ENCODE peak calls at places on chromosomes 6 and 20, in seven cellular contexts. One of them, this sample, is unnamed.

GRCh38 chr6:116145786-116146675 is 20.1 kb upstream of the COL10A1 start:
- DNase-seq in ovary: no peak
- DNase-seq in stimulated activated CD4-positive, alpha-beta T cell treated with anti-CD3 and anti-CD28 coated beads, Interleukin-1b, Interleukin-23, amount 100 ng/mL, for 1 hour: no peak
- DNase-seq in fibroblast of lung: no peak
- DNase-seq in activated CD8-positive, alpha-beta memory T cell treated with anti-CD3 and anti-CD28 coated beads for 24 hours: no peak
- DNase-seq in nucleus accumbens: no peak
- DNase-seq in HL-60: no peak
- DNase-seq in this sample: no peak

GRCh38 chr20:34941224-34941623 is 14.4 kb downstream of the GSS start:
- DNase-seq in HL-60: peak; percentile 55
- DNase-seq in nucleus accumbens: no peak
- DNase-seq in fibroblast of lung: no peak
- DNase-seq in ovary: no peak
- DNase-seq in activated CD8-positive, alpha-beta memory T cell treated with anti-CD3 and anti-CD28 coated beads for 24 hours: no peak
- DNase-seq in stimulated activated CD4-positive, alpha-beta T cell treated with anti-CD3 and anti-CD28 coated beads, Interleukin-1b, Interleukin-23, amount 100 ng/mL, for 1 hour: no peak
- DNase-seq in this sample: no peak

GRCh38 chr6:138235205-138235604 is 16.9 kb upstream of the PBOV1 start:
- DNase-seq in ovary: no peak
- DNase-seq in activated CD8-positive, alpha-beta memory T cell treated with anti-CD3 and anti-CD28 coated beads for 24 hours: no peak
- DNase-seq in stimulated activated CD4-positive, alpha-beta T cell treated with anti-CD3 and anti-CD28 coated beads, Interleukin-1b, Interleukin-23, amount 100 ng/mL, for 1 hour: no peak
- DNase-seq in fibroblast of lung: no peak
- DNase-seq in HL-60: no peak
- DNase-seq in nucleus accumbens: no peak
- DNase-seq in this sample: no peak

GRCh38 chr6:163806761-163807499 is 392.4 kb downstream of the QKI start:
- DNase-seq in nucleus accumbens: no peak
- DNase-seq in ovary: no peak
- DNase-seq in stimulated activated CD4-positive, alpha-beta T cell treated with anti-CD3 and anti-CD28 coated beads, Interleukin-1b, Interleukin-23, amount 100 ng/mL, for 1 hour: no peak
- DNase-seq in activated CD8-positive, alpha-beta memory T cell treated with anti-CD3 and anti-CD28 coated beads for 24 hours: no peak
- DNase-seq in fibroblast of lung: peak; percentile 40
- DNase-seq in HL-60: no peak
- DNase-seq in this sample: peak; percentile 5

GRCh38 chr6:165956874-165957273 is 210.8 kb downstream of the TBXT start:
- DNase-seq in HL-60: no peak
- DNase-seq in fibroblast of lung: no peak
- DNase-seq in nucleus accumbens: no peak
- DNase-seq in activated CD8-positive, alpha-beta memory T cell treated with anti-CD3 and anti-CD28 coated beads for 24 hours: no peak
- DNase-seq in ovary: no peak
- DNase-seq in stimulated activated CD4-positive, alpha-beta T cell treated with anti-CD3 and anti-CD28 coated beads, Interleukin-1b, Interleukin-23, amount 100 ng/mL, for 1 hour: no peak
- DNase-seq in this sample: no peak

GRCh38 chr6:142960098-142960497 is 15.1 kb upstream of the HIVEP2 start:
- DNase-seq in nucleus accumbens: no peak
- DNase-seq in stimulated activated CD4-positive, alpha-beta T cell treated with anti-CD3 and anti-CD28 coated beads, Interleukin-1b, Interleukin-23, amount 100 ng/mL, for 1 hour: no peak
- DNase-seq in activated CD8-positive, alpha-beta memory T cell treated with anti-CD3 and anti-CD28 coated beads for 24 hours: no peak
- DNase-seq in ovary: no peak
- DNase-seq in fibroblast of lung: no peak
- DNase-seq in HL-60: no peak
- DNase-seq in this sample: no peak

GRCh38 chr6:52115145-52115741 is 27.8 kb upstream of the PKHD1 start:
- DNase-seq in nucleus accumbens: no peak
- DNase-seq in activated CD8-positive, alpha-beta memory T cell treated with anti-CD3 and anti-CD28 coated beads for 24 hours: no peak
- DNase-seq in ovary: no peak
- DNase-seq in fibroblast of lung: no peak
- DNase-seq in HL-60: no peak
- DNase-seq in stimulated activated CD4-positive, alpha-beta T cell treated with anti-CD3 and anti-CD28 coated beads, Interleukin-1b, Interleukin-23, amount 100 ng/mL, for 1 hour: no peak
- DNase-seq in this sample: no peak

GRCh38 chr6:30657454-30657853 is 10.5 kb downstream of the C6orf136 start:
- DNase-seq in HL-60: no peak
- DNase-seq in ovary: no peak
- DNase-seq in stimulated activated CD4-positive, alpha-beta T cell treated with anti-CD3 and anti-CD28 coated beads, Interleukin-1b, Interleukin-23, amount 100 ng/mL, for 1 hour: no peak
- DNase-seq in fibroblast of lung: no peak
- DNase-seq in nucleus accumbens: no peak
- DNase-seq in activated CD8-positive, alpha-beta memory T cell treated with anti-CD3 and anti-CD28 coated beads for 24 hours: no peak
- DNase-seq in this sample: no peak

GRCh38 chr20:53124075-53124532 is 151.9 kb downstream of the TSHZ2 start:
- DNase-seq in activated CD8-positive, alpha-beta memory T cell treated with anti-CD3 and anti-CD28 coated beads for 24 hours: no peak
- DNase-seq in stimulated activated CD4-positive, alpha-beta T cell treated with anti-CD3 and anti-CD28 coated beads, Interleukin-1b, Interleukin-23, amount 100 ng/mL, for 1 hour: no peak
- DNase-seq in HL-60: no peak
- DNase-seq in nucleus accumbens: no peak
- DNase-seq in ovary: no peak
- DNase-seq in fibroblast of lung: no peak
- DNase-seq in this sample: peak; percentile 6

GRCh38 chr20:63365601-63366509 is 4.7 kb upstream of the CHRNA4 start:
- DNase-seq in activated CD8-positive, alpha-beta memory T cell treated with anti-CD3 and anti-CD28 coated beads for 24 hours: no peak
- DNase-seq in HL-60: no peak
- DNase-seq in ovary: no peak
- DNase-seq in nucleus accumbens: no peak
- DNase-seq in fibroblast of lung: no peak
- DNase-seq in stimulated activated CD4-positive, alpha-beta T cell treated with anti-CD3 and anti-CD28 coated beads, Interleukin-1b, Interleukin-23, amount 100 ng/mL, for 1 hour: no peak
- DNase-seq in this sample: no peak

GRCh38 chr6:7939864-7940228 is 29.3 kb upstream of the TXNDC5 start:
- DNase-seq in HL-60: peak; percentile 18
- DNase-seq in fibroblast of lung: no peak
- DNase-seq in ovary: no peak
- DNase-seq in activated CD8-positive, alpha-beta memory T cell treated with anti-CD3 and anti-CD28 coated beads for 24 hours: no peak
- DNase-seq in nucleus accumbens: no peak
- DNase-seq in stimulated activated CD4-positive, alpha-beta T cell treated with anti-CD3 and anti-CD28 coated beads, Interleukin-1b, Interleukin-23, amount 100 ng/mL, for 1 hour: no peak
- DNase-seq in this sample: no peak

GRCh38 chr6:15543262-15543917 is 119.4 kb downstream of the DTNBP1 start:
- DNase-seq in HL-60: peak; percentile 63
- DNase-seq in stimulated activated CD4-positive, alpha-beta T cell treated with anti-CD3 and anti-CD28 coated beads, Interleukin-1b, Interleukin-23, amount 100 ng/mL, for 1 hour: no peak
- DNase-seq in nucleus accumbens: no peak
- DNase-seq in fibroblast of lung: no peak
- DNase-seq in ovary: no peak
- DNase-seq in activated CD8-positive, alpha-beta memory T cell treated with anti-CD3 and anti-CD28 coated beads for 24 hours: no peak
- DNase-seq in this sample: no peak

GRCh38 chr20:17845701-17846475 is 122.7 kb downstream of the SNX5 start:
- DNase-seq in nucleus accumbens: no peak
- DNase-seq in ovary: no peak
- DNase-seq in activated CD8-positive, alpha-beta memory T cell treated with anti-CD3 and anti-CD28 coated beads for 24 hours: no peak
- DNase-seq in fibroblast of lung: peak; percentile 25
- DNase-seq in HL-60: no peak
- DNase-seq in stimulated activated CD4-positive, alpha-beta T cell treated with anti-CD3 and anti-CD28 coated beads, Interleukin-1b, Interleukin-23, amount 100 ng/mL, for 1 hour: no peak
- DNase-seq in this sample: no peak

GRCh38 chr20:58069207-58069606 is 159.2 kb downstream of the ANKRD60 start:
- DNase-seq in nucleus accumbens: no peak
- DNase-seq in ovary: no peak
- DNase-seq in stimulated activated CD4-positive, alpha-beta T cell treated with anti-CD3 and anti-CD28 coated beads, Interleukin-1b, Interleukin-23, amount 100 ng/mL, for 1 hour: no peak
- DNase-seq in fibroblast of lung: no peak
- DNase-seq in HL-60: no peak
- DNase-seq in activated CD8-positive, alpha-beta memory T cell treated with anti-CD3 and anti-CD28 coated beads for 24 hours: peak; percentile 42
- DNase-seq in this sample: no peak

GRCh38 chr6:168216741-168217140 is 102.8 kb downstream of the DACT2 start:
- DNase-seq in activated CD8-positive, alpha-beta memory T cell treated with anti-CD3 and anti-CD28 coated beads for 24 hours: no peak
- DNase-seq in fibroblast of lung: no peak
- DNase-seq in ovary: no peak
- DNase-seq in stimulated activated CD4-positive, alpha-beta T cell treated with anti-CD3 and anti-CD28 coated beads, Interleukin-1b, Interleukin-23, amount 100 ng/mL, for 1 hour: no peak
- DNase-seq in nucleus accumbens: no peak
- DNase-seq in HL-60: no peak
- DNase-seq in this sample: no peak

GRCh38 chr6:79699606-79700005 is 68.5 kb downstream of the SH3BGRL2 start:
- DNase-seq in activated CD8-positive, alpha-beta memory T cell treated with anti-CD3 and anti-CD28 coated beads for 24 hours: no peak
- DNase-seq in ovary: no peak
- DNase-seq in HL-60: no peak
- DNase-seq in stimulated activated CD4-positive, alpha-beta T cell treated with anti-CD3 and anti-CD28 coated beads, Interleukin-1b, Interleukin-23, amount 100 ng/mL, for 1 hour: no peak
- DNase-seq in fibroblast of lung: no peak
- DNase-seq in nucleus accumbens: no peak
- DNase-seq in this sample: no peak

GRCh38 chr6:116217069-116217468 is 36.8 kb downstream of the TSPYL4 start:
- DNase-seq in stimulated activated CD4-positive, alpha-beta T cell treated with anti-CD3 and anti-CD28 coated beads, Interleukin-1b, Interleukin-23, amount 100 ng/mL, for 1 hour: no peak
- DNase-seq in activated CD8-positive, alpha-beta memory T cell treated with anti-CD3 and anti-CD28 coated beads for 24 hours: no peak
- DNase-seq in ovary: no peak
- DNase-seq in nucleus accumbens: no peak
- DNase-seq in fibroblast of lung: peak; percentile 65
- DNase-seq in HL-60: no peak
- DNase-seq in this sample: peak; percentile 52

GRCh38 chr6:126055449-126055848 is 69.1 kb downstream of the TRMT11 start:
- DNase-seq in HL-60: no peak
- DNase-seq in fibroblast of lung: no peak
- DNase-seq in activated CD8-positive, alpha-beta memory T cell treated with anti-CD3 and anti-CD28 coated beads for 24 hours: no peak
- DNase-seq in ovary: no peak
- DNase-seq in stimulated activated CD4-positive, alpha-beta T cell treated with anti-CD3 and anti-CD28 coated beads, Interleukin-1b, Interleukin-23, amount 100 ng/mL, for 1 hour: no peak
- DNase-seq in nucleus accumbens: no peak
- DNase-seq in this sample: no peak

GRCh38 chr6:117919775-117920492 is 12.9 kb downstream of the SLC35F1 start:
- DNase-seq in ovary: peak; percentile 9
- DNase-seq in HL-60: peak; percentile 7
- DNase-seq in stimulated activated CD4-positive, alpha-beta T cell treated with anti-CD3 and anti-CD28 coated beads, Interleukin-1b, Interleukin-23, amount 100 ng/mL, for 1 hour: no peak
- DNase-seq in activated CD8-positive, alpha-beta memory T cell treated with anti-CD3 and anti-CD28 coated beads for 24 hours: no peak
- DNase-seq in fibroblast of lung: no peak
- DNase-seq in nucleus accumbens: peak; percentile 32
- DNase-seq in this sample: no peak

GRCh38 chr6:4403828-4404227 is 268.5 kb upstream of the ECI2 start:
- DNase-seq in fibroblast of lung: peak; percentile 43
- DNase-seq in HL-60: no peak
- DNase-seq in nucleus accumbens: no peak
- DNase-seq in activated CD8-positive, alpha-beta memory T cell treated with anti-CD3 and anti-CD28 coated beads for 24 hours: no peak
- DNase-seq in ovary: no peak
- DNase-seq in stimulated activated CD4-positive, alpha-beta T cell treated with anti-CD3 and anti-CD28 coated beads, Interleukin-1b, Interleukin-23, amount 100 ng/mL, for 1 hour: no peak
- DNase-seq in this sample: no peak